ENCODE peak calls at places on chromosome 1, in four cellular contexts. A, L, O and N are unnamed samples.

GRCh38 chr1:63621698-63622097 is 28.5 kb downstream of the PGM1 start:
- DNase-seq in A (no peak), L (no peak), O (no peak), N (no peak)

GRCh38 chr1:109802901-109803561 is 39.3 kb upstream of the EPS8L3 start:
- DNase-seq in A (peak; percentile 66), L (no peak), O (no peak), N (no peak)

GRCh38 chr1:206693029-206693428 is 8.3 kb downstream of the MAPKAPK2 start:
- DNase-seq in A (peak; percentile 87), L (no peak), O (no peak), N (peak; percentile 57)

GRCh38 chr1:187001198-187001904 is 172.6 kb downstream of the PLA2G4A start:
- DNase-seq in A (no peak), L (no peak), O (no peak), N (no peak)

GRCh38 chr1:156119503-156120209 is 5.1 kb downstream of the LMNA start:
- DNase-seq in A (no peak), L (no peak), O (no peak), N (no peak)

GRCh38 chr1:50502147-50502546 is 78.9 kb upstream of the DMRTA2 start:
- DNase-seq in A (no peak), L (no peak), O (no peak), N (no peak)

GRCh38 chr1:232868793-232869491 is 63.7 kb downstream of the MAP10 start:
- DNase-seq in A (peak; percentile 32), L (no peak), O (no peak), N (no peak)

GRCh38 chr1:204650911-204651570 is 34.5 kb downstream of the LRRN2 start:
- DNase-seq in A (peak; percentile 75), L (no peak), O (no peak), N (no peak)

GRCh38 chr1:158819461-158820443 is 11.4 kb upstream of the MNDA start:
- DNase-seq in A (no peak), L (peak; percentile 22), O (no peak), N (peak; percentile 89)

GRCh38 chr1:53465023-53465957 is 6.1 kb downstream of the DMRTB1 start:
- DNase-seq in A (no peak), L (no peak), O (no peak), N (no peak)

GRCh38 chr1:241612533-241613505 is 27.4 kb downstream of the CHML start:
- DNase-seq in A (no peak), L (no peak), O (no peak), N (no peak)

GRCh38 chr1:148318123-148318899 is 164.8 kb downstream of the PPIAL4G start:
- DNase-seq in A (peak; percentile 46), L (peak; percentile 84), O (no peak), N (peak; percentile 84)

GRCh38 chr1:241589524-241589923 is 50.6 kb downstream of the CHML start:
- DNase-seq in A (no peak), L (no peak), O (no peak), N (no peak)

GRCh38 chr1:84968101-84968500 is 28.8 kb downstream of the MCOLN2 start:
- DNase-seq in A (no peak), L (no peak), O (no peak), N (no peak)

GRCh38 chr1:162070825-162071224 is 1.3 kb downstream of the NOS1AP start:
- DNase-seq in A (peak; percentile 17), L (no peak), O (no peak), N (peak; percentile 29)

GRCh38 chr1:21570528-21570875 is 61.3 kb downstream of the ALPL start:
- DNase-seq in A (no peak), L (no peak), O (no peak), N (no peak)

GRCh38 chr1:8711161-8711560 is 106.3 kb downstream of the RERE start:
- DNase-seq in A (no peak), L (no peak), O (no peak), N (no peak)

GRCh38 chr1:222919478-222919865 is 104.6 kb downstream of the DISP1 start:
- DNase-seq in A (no peak), L (no peak), O (no peak), N (no peak)

GRCh38 chr1:32448773-32449456 is 16.0 kb upstream of the ZBTB8B start:
- DNase-seq in A (peak; percentile 68), L (no peak), O (no peak), N (no peak)

GRCh38 chr1:205068001-205068400 is 16.3 kb downstream of the TMEM81 start:
- DNase-seq in A (no peak), L (no peak), O (no peak), N (no peak)

GRCh38 chr1:244458781-244459180 is 2.3 kb upstream of the CATSPERE start:
- DNase-seq in A (no peak), L (no peak), O (no peak), N (no peak)

GRCh38 chr1:229509576-229509975 is 1.4 kb upstream of the NUP133 start:
- DNase-seq in A (no peak), L (no peak), O (no peak), N (no peak)